ENCODE peak calls at places on chromosome X, in four cellular contexts. One of them, this sample, is unnamed.

GRCh38 chrX:2187352-2188115 is 313.2 kb downstream of the DHRSX start:
- DNase-seq in astrocyte: no peak
- DNase-seq in MM.1S: no peak
- DNase-seq in heart left ventricle: no peak
- DNase-seq in this sample: no peak

GRCh38 chrX:45668686-45669443 is 468.2 kb upstream of the DIPK2B start:
- DNase-seq in astrocyte: peak; percentile 97
- DNase-seq in MM.1S: no peak
- DNase-seq in heart left ventricle: no peak
- DNase-seq in this sample: peak; percentile 94

GRCh38 chrX:116278819-116279218 is 108.3 kb downstream of the AGTR2 start:
- DNase-seq in astrocyte: no peak
- DNase-seq in MM.1S: no peak
- DNase-seq in heart left ventricle: no peak
- DNase-seq in this sample: no peak

GRCh38 chrX:39253551-39253950 is 452.3 kb downstream of the MID1IP1 start:
- DNase-seq in astrocyte: peak; percentile 20
- DNase-seq in MM.1S: no peak
- DNase-seq in heart left ventricle: no peak
- DNase-seq in this sample: no peak

GRCh38 chrX:45847966-45848365 is 647.3 kb upstream of the DIPK2B start:
- DNase-seq in astrocyte: peak; percentile 44
- DNase-seq in MM.1S: no peak
- DNase-seq in heart left ventricle: no peak
- DNase-seq in this sample: no peak

GRCh38 chrX:123581586-123581985 is 151.3 kb downstream of the THOC2 start:
- DNase-seq in astrocyte: no peak
- DNase-seq in MM.1S: peak; percentile 60
- DNase-seq in heart left ventricle: no peak
- DNase-seq in this sample: no peak

GRCh38 chrX:69028006-69028760 is 137.1 kb downstream of the PJA1 start:
- DNase-seq in astrocyte: no peak
- DNase-seq in MM.1S: no peak
- DNase-seq in heart left ventricle: no peak
- DNase-seq in this sample: no peak

GRCh38 chrX:74797338-74797887 is 127.8 kb downstream of the NEXMIF start:
- DNase-seq in astrocyte: no peak
- DNase-seq in MM.1S: no peak
- DNase-seq in heart left ventricle: no peak
- DNase-seq in this sample: no peak

GRCh38 chrX:112851806-112852205 is 11.2 kb upstream of the AMOT start:
- DNase-seq in astrocyte: peak; percentile 68
- DNase-seq in MM.1S: peak; percentile 94
- DNase-seq in heart left ventricle: peak; percentile 14
- DNase-seq in this sample: no peak

GRCh38 chrX:106897259-106897658 is 5.9 kb downstream of the RIPPLY1 start:
- DNase-seq in astrocyte: peak; percentile 52
- DNase-seq in MM.1S: no peak
- DNase-seq in heart left ventricle: no peak
- DNase-seq in this sample: peak; percentile 9

GRCh38 chrX:38701073-38701472 is 100.2 kb upstream of the MID1IP1 start:
- DNase-seq in astrocyte: peak; percentile 6
- DNase-seq in MM.1S: no peak
- DNase-seq in heart left ventricle: no peak
- DNase-seq in this sample: no peak

GRCh38 chrX:150767475-150768131 is 74.4 kb downstream of the MTMR1 start:
- DNase-seq in astrocyte: peak; percentile 92
- DNase-seq in MM.1S: no peak
- DNase-seq in heart left ventricle: no peak
- DNase-seq in this sample: peak; percentile 86

GRCh38 chrX:66638591-66639500 is at the start of gene EDA2R:
- DNase-seq in astrocyte: peak; percentile 88
- DNase-seq in MM.1S: peak; percentile 71
- DNase-seq in heart left ventricle: peak; percentile 18
- DNase-seq in this sample: peak; percentile 77

GRCh38 chrX:124736553-124737240 is 390.3 kb downstream of the SH2D1A start:
- DNase-seq in astrocyte: no peak
- DNase-seq in MM.1S: peak; percentile 37
- DNase-seq in heart left ventricle: no peak
- DNase-seq in this sample: no peak

GRCh38 chrX:48573690-48574269 is 504 bp upstream of the RBM3 start:
- DNase-seq in astrocyte: no peak
- DNase-seq in MM.1S: no peak
- DNase-seq in heart left ventricle: peak; percentile 54
- DNase-seq in this sample: peak; percentile 22

GRCh38 chrX:80022363-80023031 is 7.9 kb downstream of the TBX22 start:
- DNase-seq in astrocyte: no peak
- DNase-seq in MM.1S: no peak
- DNase-seq in heart left ventricle: no peak
- DNase-seq in this sample: no peak

GRCh38 chrX:49176421-49177326 is 5.0 kb downstream of the PLP2 start:
- DNase-seq in astrocyte: no peak
- DNase-seq in MM.1S: no peak
- DNase-seq in heart left ventricle: no peak
- DNase-seq in this sample: no peak

GRCh38 chrX:20498851-20499635 is 232.3 kb upstream of the RPS6KA3 start:
- DNase-seq in astrocyte: peak; percentile 35
- DNase-seq in MM.1S: no peak
- DNase-seq in heart left ventricle: no peak
- DNase-seq in this sample: no peak

GRCh38 chrX:140701480-140701879 is 8.1 kb upstream of the LINC00632 start:
- DNase-seq in astrocyte: peak; percentile 12
- DNase-seq in MM.1S: peak; percentile 28
- DNase-seq in heart left ventricle: no peak
- DNase-seq in this sample: peak; percentile 29

GRCh38 chrX:129875669-129876068 is 30.3 kb upstream of the UTP14A start:
- DNase-seq in astrocyte: peak; percentile 80
- DNase-seq in MM.1S: no peak
- DNase-seq in heart left ventricle: no peak
- DNase-seq in this sample: peak; percentile 74

GRCh38 chrX:63889001-63889400 is 104.0 kb upstream of the ARHGEF9 start:
- DNase-seq in astrocyte: peak; percentile 10
- DNase-seq in MM.1S: no peak
- DNase-seq in heart left ventricle: no peak
- DNase-seq in this sample: peak; percentile 52

GRCh38 chrX:68794486-68794885 is 34.3 kb upstream of the EFNB1 start:
- DNase-seq in astrocyte: no peak
- DNase-seq in MM.1S: no peak
- DNase-seq in heart left ventricle: no peak
- DNase-seq in this sample: no peak

GRCh38 chrX:151982217-151982616 is 7.7 kb upstream of the GABRE start:
- DNase-seq in astrocyte: peak; percentile 91
- DNase-seq in MM.1S: no peak
- DNase-seq in heart left ventricle: no peak
- DNase-seq in this sample: peak; percentile 70

GRCh38 chrX:136658151-136658550 is 10.2 kb downstream of the CD40LG start:
- DNase-seq in astrocyte: no peak
- DNase-seq in MM.1S: no peak
- DNase-seq in heart left ventricle: no peak
- DNase-seq in this sample: no peak

GRCh38 chrX:110244951-110245480 is 72.9 kb downstream of the AMMECR1 start:
- DNase-seq in astrocyte: no peak
- DNase-seq in MM.1S: no peak
- DNase-seq in heart left ventricle: no peak
- DNase-seq in this sample: no peak

GRCh38 chrX:1610166-1610565 is 4.7 kb upstream of the ASMT start:
- DNase-seq in astrocyte: no peak
- DNase-seq in MM.1S: no peak
- DNase-seq in heart left ventricle: no peak
- DNase-seq in this sample: no peak

GRCh38 chrX:53312946-53313745 is 31.8 kb upstream of the IQSEC2 start:
- DNase-seq in astrocyte: peak; percentile 43
- DNase-seq in MM.1S: peak; percentile 57
- DNase-seq in heart left ventricle: no peak
- DNase-seq in this sample: peak; percentile 68

GRCh38 chrX:77565278-77565677 is 118.1 kb downstream of the FGF16 start:
- DNase-seq in astrocyte: no peak
- DNase-seq in MM.1S: no peak
- DNase-seq in heart left ventricle: no peak
- DNase-seq in this sample: no peak

GRCh38 chrX:17521871-17522693 is 147.1 kb downstream of the NHS start:
- DNase-seq in astrocyte: peak; percentile 53
- DNase-seq in MM.1S: no peak
- DNase-seq in heart left ventricle: no peak
- DNase-seq in this sample: peak; percentile 9

GRCh38 chrX:115940348-115940747 is 230.2 kb upstream of the AGTR2 start:
- DNase-seq in astrocyte: no peak
- DNase-seq in MM.1S: peak; percentile 33
- DNase-seq in heart left ventricle: no peak
- DNase-seq in this sample: no peak

GRCh38 chrX:69083785-69084184 is 81.5 kb downstream of the PJA1 start:
- DNase-seq in astrocyte: no peak
- DNase-seq in MM.1S: no peak
- DNase-seq in heart left ventricle: no peak
- DNase-seq in this sample: no peak

GRCh38 chrX:49991718-49992117 is 69.3 kb downstream of the CLCN5 start:
- DNase-seq in astrocyte: no peak
- DNase-seq in MM.1S: no peak
- DNase-seq in heart left ventricle: no peak
- DNase-seq in this sample: no peak

GRCh38 chrX:54447461-54447860 is 7.3 kb downstream of the TSR2 start:
- DNase-seq in astrocyte: peak; percentile 10
- DNase-seq in MM.1S: no peak
- DNase-seq in heart left ventricle: no peak
- DNase-seq in this sample: no peak

GRCh38 chrX:125004799-125005198 is 314.9 kb upstream of the TEX13C start:
- DNase-seq in astrocyte: no peak
- DNase-seq in MM.1S: no peak
- DNase-seq in heart left ventricle: no peak
- DNase-seq in this sample: no peak

GRCh38 chrX:155966876-155967275 is 30.6 kb upstream of the IL9R start:
- DNase-seq in astrocyte: no peak
- DNase-seq in MM.1S: no peak
- DNase-seq in heart left ventricle: no peak
- DNase-seq in this sample: no peak

GRCh38 chrX:150254909-150255308 is 108.2 kb upstream of the MAMLD1 start:
- DNase-seq in astrocyte: no peak
- DNase-seq in MM.1S: no peak
- DNase-seq in heart left ventricle: no peak
- DNase-seq in this sample: no peak

GRCh38 chrX:22699591-22700091 is 300.1 kb upstream of the DDX53 start:
- DNase-seq in astrocyte: peak; percentile 82
- DNase-seq in MM.1S: no peak
- DNase-seq in heart left ventricle: no peak
- DNase-seq in this sample: peak; percentile 6

GRCh38 chrX:107659768-107660167 is 31.5 kb downstream of the PRPS1 start:
- DNase-seq in astrocyte: no peak
- DNase-seq in MM.1S: peak; percentile 48
- DNase-seq in heart left ventricle: no peak
- DNase-seq in this sample: peak; percentile 33

GRCh38 chrX:106995678-106996077 is 4.3 kb downstream of the MORC4 start:
- DNase-seq in astrocyte: no peak
- DNase-seq in MM.1S: no peak
- DNase-seq in heart left ventricle: no peak
- DNase-seq in this sample: no peak

DNA sequence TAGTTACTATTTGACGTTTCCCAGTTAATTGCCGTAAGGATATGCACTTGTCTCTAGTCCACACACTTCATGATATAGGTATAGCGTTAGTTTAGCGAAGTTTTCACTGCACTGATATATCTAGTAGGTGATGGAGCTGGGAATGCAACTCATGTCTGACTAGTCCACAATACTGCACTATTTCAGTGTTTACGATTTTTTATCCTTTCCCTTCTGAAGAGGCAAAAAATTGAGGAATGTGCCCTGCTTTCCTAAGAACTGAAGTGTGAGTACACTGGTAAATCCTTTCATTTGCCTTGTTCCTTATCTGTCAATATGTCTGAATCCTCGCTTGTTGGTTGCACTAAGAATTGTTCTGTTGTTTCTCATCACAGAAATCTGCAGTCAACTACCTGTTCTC is 1.0 kb downstream of the RPL36A start:
- DNase-seq in astrocyte: no peak
- DNase-seq in MM.1S: no peak
- DNase-seq in heart left ventricle: no peak
- DNase-seq in this sample: no peak
- H3K27ac ChIP-seq in astrocyte: peak overlapping the region; percentile 68
- H3K27ac ChIP-seq in MM.1S: peak overlapping the region; percentile 50
- H3K27ac ChIP-seq in heart left ventricle: no peak overlapping the region
- H3K27ac ChIP-seq in this sample: peak overlapping the region; percentile 79

GRCh38 chrX:120090208-120090607 is 12.7 kb upstream of the RHOXF2B start:
- DNase-seq in astrocyte: no peak
- DNase-seq in MM.1S: no peak
- DNase-seq in heart left ventricle: no peak
- DNase-seq in this sample: no peak
- TF ChIP-seq CTCF in astrocyte: no peak
- TF ChIP-seq CTCF in MM.1S: no peak
- TF ChIP-seq CTCF in heart left ventricle: no peak
- TF ChIP-seq CTCF in this sample: peak; percentile 24

DNA sequence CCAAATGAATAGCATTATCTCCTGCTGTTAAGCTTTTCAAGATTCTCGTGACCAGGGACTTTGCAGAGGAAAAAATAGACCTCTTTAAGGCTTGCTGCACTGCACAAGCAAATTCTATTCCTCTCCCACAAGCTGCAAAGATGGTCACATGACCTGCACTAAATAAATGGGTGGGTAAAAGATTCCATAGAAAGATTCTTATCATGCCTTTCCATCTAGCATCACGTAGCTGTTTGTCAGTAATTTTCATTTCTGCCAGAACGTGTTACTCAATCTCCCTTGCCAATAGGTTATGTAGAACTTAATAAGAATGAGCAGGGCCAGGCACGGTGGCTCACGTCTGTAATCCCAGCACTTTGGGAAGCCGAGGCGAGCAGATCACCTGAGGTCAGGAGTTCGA is 57.9 kb upstream of the USP9X start:
- DNase-seq in astrocyte: peak; percentile 74
- DNase-seq in MM.1S: no peak
- DNase-seq in heart left ventricle: no peak
- DNase-seq in this sample: peak; percentile 48
- H3K4me3 ChIP-seq in astrocyte: no peak overlapping the region
- H3K4me3 ChIP-seq in MM.1S: no peak overlapping the region
- H3K4me3 ChIP-seq in heart left ventricle: no peak overlapping the region
- H3K4me3 ChIP-seq in this sample: no peak overlapping the region

GRCh38 chrX:71910526-71911022 is at the start of gene NHSL2:
- DNase-seq in astrocyte: peak; percentile 44
- DNase-seq in MM.1S: peak; percentile 50
- DNase-seq in heart left ventricle: peak; percentile 16
- DNase-seq in this sample: no peak
- H3K27ac ChIP-seq in astrocyte: no peak within 1 kb of the TSS
- H3K27ac ChIP-seq in MM.1S: no peak within 1 kb of the TSS
- H3K27ac ChIP-seq in heart left ventricle: peak within 1 kb of the TSS; percentile 68
- H3K27ac ChIP-seq in this sample: no peak within 1 kb of the TSS

GRCh38 chrX:153470411-153471363 is at the start of gene HAUS7:
- DNase-seq in astrocyte: peak; percentile 68
- DNase-seq in MM.1S: peak; percentile 83
- DNase-seq in heart left ventricle: peak; percentile 90
- DNase-seq in this sample: peak; percentile 77
- TF ChIP-seq CTCF in astrocyte: peak; percentile 22
- TF ChIP-seq CTCF in MM.1S: peak; percentile 61
- TF ChIP-seq CTCF in heart left ventricle: peak; percentile 61
- TF ChIP-seq CTCF in this sample: peak; percentile 84

GRCh38 chrX:7330971-7331746 is 183.2 kb upstream of the PUDP start:
- DNase-seq in astrocyte: peak; percentile 89
- DNase-seq in MM.1S: no peak
- DNase-seq in heart left ventricle: no peak
- DNase-seq in this sample: peak; percentile 72
- H3K4me3 ChIP-seq in astrocyte: no peak overlapping the region
- H3K4me3 ChIP-seq in MM.1S: no peak overlapping the region
- H3K4me3 ChIP-seq in heart left ventricle: no peak overlapping the region
- H3K4me3 ChIP-seq in this sample: no peak overlapping the region

This sample was measured in brain microvascular endothelial cell.